ENCODE peak calls at places on chromosomes 6 and 20, in four cellular contexts. One of them, this sample, is unnamed.
A peak's percentile ranks its signal among the peaks of the same experiment; 100 is the strongest.

GRCh38 chr20:16801919-16802651 is 53.9 kb downstream of the OTOR start:
- DNase-seq in AG10803: peak; percentile 53
- DNase-seq in psoas muscle: peak; percentile 67
- DNase-seq in breast epithelium: peak; percentile 64
- DNase-seq in this sample: peak; percentile 83

GRCh38 chr6:24632573-24632972 is 13.4 kb downstream of the KIAA0319 start:
- DNase-seq in psoas muscle: no peak
- DNase-seq in AG10803: no peak
- DNase-seq in breast epithelium: no peak
- DNase-seq in this sample: no peak

GRCh38 chr20:54843891-54844290 is 368.5 kb downstream of the DOK5 start:
- DNase-seq in breast epithelium: no peak
- DNase-seq in psoas muscle: no peak
- DNase-seq in AG10803: no peak
- DNase-seq in this sample: no peak

GRCh38 chr6:69631552-69632346 is 165.1 kb downstream of the LMBRD1 start:
- DNase-seq in psoas muscle: no peak
- DNase-seq in breast epithelium: no peak
- DNase-seq in AG10803: no peak
- DNase-seq in this sample: no peak

GRCh38 chr6:28082939-28083338 is 2.6 kb downstream of the ZNF165 start:
- DNase-seq in breast epithelium: no peak
- DNase-seq in AG10803: no peak
- DNase-seq in psoas muscle: no peak
- DNase-seq in this sample: no peak

GRCh38 chr6:7439243-7439642 is 49.6 kb downstream of the RIOK1 start:
- DNase-seq in AG10803: no peak
- DNase-seq in breast epithelium: no peak
- DNase-seq in psoas muscle: no peak
- DNase-seq in this sample: no peak

GRCh38 chr6:142289687-142290086 is 12.1 kb upstream of the ADGRG6 start:
- DNase-seq in AG10803: no peak
- DNase-seq in psoas muscle: no peak
- DNase-seq in breast epithelium: no peak
- DNase-seq in this sample: no peak

GRCh38 chr20:4853004-4853403 is 131.3 kb downstream of the PRND start:
- DNase-seq in AG10803: no peak
- DNase-seq in psoas muscle: no peak
- DNase-seq in breast epithelium: no peak
- DNase-seq in this sample: no peak

GRCh38 chr6:153976921-153977693 is 61.9 kb upstream of the OPRM1 start:
- DNase-seq in AG10803: peak; percentile 67
- DNase-seq in psoas muscle: no peak
- DNase-seq in breast epithelium: no peak
- DNase-seq in this sample: no peak

GRCh38 chr6:89817481-89817880 is 2.1 kb downstream of the MDN1 start:
- DNase-seq in psoas muscle: no peak
- DNase-seq in breast epithelium: no peak
- DNase-seq in AG10803: no peak
- DNase-seq in this sample: no peak

GRCh38 chr6:158000530-158001307 is 19.1 kb downstream of the SYNJ2 start:
- DNase-seq in breast epithelium: no peak
- DNase-seq in AG10803: no peak
- DNase-seq in psoas muscle: no peak
- DNase-seq in this sample: no peak

DNA sequence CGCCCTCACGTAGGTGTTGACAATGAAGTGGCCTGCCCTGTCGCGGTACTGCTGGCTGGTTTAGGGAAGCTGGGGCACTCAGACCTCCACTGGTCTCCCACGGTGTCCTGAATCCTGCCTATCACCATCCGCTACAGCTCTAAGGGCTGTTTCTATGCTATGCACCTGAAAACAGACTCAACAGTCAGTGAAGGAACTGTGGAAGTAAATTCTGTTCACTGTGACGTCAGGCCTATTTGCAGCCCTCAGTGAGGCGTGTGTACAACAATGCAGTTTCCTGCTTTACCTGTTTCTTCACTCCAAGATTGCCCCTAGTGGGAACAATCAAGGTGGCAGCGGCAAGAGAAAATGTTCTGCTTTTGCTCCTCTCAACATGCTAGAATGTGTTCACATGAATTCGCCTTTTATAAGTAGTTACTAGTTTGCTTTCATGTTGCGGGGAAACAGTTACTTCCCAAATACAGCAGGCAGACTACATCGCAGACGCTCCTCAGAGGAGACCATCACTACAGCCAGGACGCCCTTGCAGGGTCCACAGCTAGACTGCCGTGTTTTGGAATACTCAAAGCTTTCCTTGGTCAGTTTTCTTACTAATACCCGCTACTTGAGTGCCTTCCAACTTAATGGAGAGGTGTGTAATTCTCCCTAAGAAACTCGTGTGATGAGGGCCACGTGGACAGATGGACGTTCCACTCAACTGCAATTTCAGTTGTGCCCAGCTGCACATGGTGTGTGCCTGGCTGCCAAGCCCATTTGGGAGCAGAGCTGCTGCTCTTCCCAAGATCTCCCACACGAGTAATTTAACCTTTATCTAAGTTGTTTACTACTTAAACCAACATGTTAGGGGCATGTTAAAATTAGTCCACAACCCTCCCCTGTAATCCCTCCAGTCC is 25.4 kb downstream of the DIDO1 start:
- DNase-seq in psoas muscle: no peak
- DNase-seq in breast epithelium: no peak
- DNase-seq in AG10803: no peak
- DNase-seq in this sample: no peak
- TF ChIP-seq CTCF in psoas muscle: no peak
- TF ChIP-seq CTCF in breast epithelium: no peak
- TF ChIP-seq CTCF in AG10803: peak; percentile 19
- TF ChIP-seq CTCF in this sample: no peak

DNA sequence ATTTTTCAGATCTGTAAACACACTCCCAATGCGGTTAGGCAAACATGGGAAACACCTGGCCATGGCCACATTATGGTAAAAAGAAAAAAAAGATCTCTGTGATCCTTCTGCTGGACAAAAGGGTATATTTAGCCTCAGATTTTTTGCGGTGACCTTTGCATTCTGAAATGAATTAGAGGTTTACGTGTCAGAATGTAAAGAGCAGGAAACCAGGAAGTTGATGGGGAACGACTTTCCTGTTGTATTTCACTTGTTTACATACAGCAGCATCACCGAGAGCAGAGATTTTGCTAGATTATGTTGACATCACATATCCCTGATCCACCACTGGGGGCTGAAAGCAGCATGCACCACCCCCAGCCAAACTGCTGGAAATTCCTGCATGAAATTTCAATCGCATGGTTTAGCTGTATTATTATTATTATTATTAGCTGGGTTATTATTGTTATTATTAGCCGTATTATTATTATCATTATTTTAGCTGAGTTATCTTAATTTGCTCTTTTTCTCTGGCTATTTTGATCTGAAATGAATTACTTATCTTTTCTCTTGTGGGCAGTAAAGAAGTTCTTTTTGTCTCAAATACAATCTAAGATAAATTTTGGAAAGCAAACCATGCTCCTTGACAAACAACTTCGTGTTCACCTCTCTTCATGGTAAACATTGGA is 189.4 kb downstream of the ZFP64 start:
- DNase-seq in AG10803: no peak
- DNase-seq in breast epithelium: no peak
- DNase-seq in psoas muscle: no peak
- DNase-seq in this sample: no peak
- TF ChIP-seq CTCF in AG10803: peak; percentile 39
- TF ChIP-seq CTCF in breast epithelium: no peak
- TF ChIP-seq CTCF in psoas muscle: no peak
- TF ChIP-seq CTCF in this sample: no peak

GRCh38 chr20:19682249-19682648 is 75.8 kb upstream of the RIN2 start:
- DNase-seq in breast epithelium: no peak
- DNase-seq in AG10803: no peak
- DNase-seq in psoas muscle: no peak
- DNase-seq in this sample: no peak
- TF ChIP-seq CTCF in breast epithelium: no peak
- TF ChIP-seq CTCF in AG10803: no peak
- TF ChIP-seq CTCF in psoas muscle: no peak
- TF ChIP-seq CTCF in this sample: no peak

GRCh38 chr6:125121894-125122293 is 31.7 kb upstream of the TPD52L1 start:
- DNase-seq in breast epithelium: no peak
- DNase-seq in psoas muscle: no peak
- DNase-seq in AG10803: no peak
- DNase-seq in this sample: no peak

GRCh38 chr6:125123051-125123450 is 30.5 kb upstream of the TPD52L1 start:
- DNase-seq in AG10803: no peak
- DNase-seq in psoas muscle: no peak
- DNase-seq in breast epithelium: no peak
- DNase-seq in this sample: no peak

GRCh38 chr6:125123468-125124249 is 29.9 kb upstream of the TPD52L1 start:
- DNase-seq in AG10803: no peak
- DNase-seq in breast epithelium: no peak
- DNase-seq in psoas muscle: no peak
- DNase-seq in this sample: no peak

GRCh38 chr6:125120054-125120590 is 33.5 kb upstream of the TPD52L1 start:
- DNase-seq in breast epithelium: no peak
- DNase-seq in AG10803: no peak
- DNase-seq in psoas muscle: no peak
- DNase-seq in this sample: no peak

DNA sequence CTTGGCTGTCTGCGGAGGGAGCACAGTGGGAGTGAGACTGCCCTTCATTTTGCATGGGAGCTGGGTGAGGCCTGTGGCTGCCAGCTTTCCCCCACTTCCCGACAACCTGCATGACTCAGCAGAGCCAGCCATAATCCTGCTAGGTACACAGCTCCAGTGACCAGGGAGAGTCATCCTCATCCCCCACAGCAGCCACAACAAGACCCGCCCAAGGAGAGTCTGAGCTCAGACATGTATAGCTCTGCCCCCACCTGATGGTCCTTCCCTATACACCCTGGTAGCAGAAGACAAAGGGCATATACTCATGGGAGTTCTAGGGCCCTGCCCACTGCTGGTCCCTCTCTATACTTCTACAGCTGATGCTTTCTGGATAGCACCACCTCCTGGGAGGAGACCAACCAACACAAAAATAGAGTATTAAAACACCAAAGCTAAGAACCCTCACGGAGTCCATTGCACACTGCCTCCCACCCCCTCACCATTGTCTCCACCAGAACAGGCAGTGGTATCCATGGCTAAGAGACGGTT is 29.3 kb upstream of the TPD52L1 start:
- DNase-seq in psoas muscle: no peak
- DNase-seq in breast epithelium: no peak
- DNase-seq in AG10803: no peak
- DNase-seq in this sample: no peak
- TF ChIP-seq CTCF in psoas muscle: no peak
- TF ChIP-seq CTCF in breast epithelium: no peak
- TF ChIP-seq CTCF in AG10803: no peak
- TF ChIP-seq CTCF in this sample: no peak